ENCODE peak calls at places on chromosome 14, in nine cellular contexts. One of them, this sample, is unnamed.

GRCh38 chr14:27184371-27184901 is 586.6 kb upstream of the NOVA1 start:
- DNase-seq in stimulated activated naive CD8-positive, alpha-beta T cell treated with anti-CD3 and anti-CD28 coated beads, Interleukin-15, Interleukin-2, amounts not matched to agents 100 U/mL and 50 U/mL, for 24 hours: no peak
- DNase-seq in astrocyte of the spinal cord: peak
- DNase-seq in NCI-H82: no peak
- DNase-seq in nephron progenitor cell: no peak
- DNase-seq in lung microvascular endothelial cell: no peak
- DNase-seq in ureter: no peak
- DNase-seq in activated T-cell treated with anti-CD3 and anti-CD28 coated beads, Interleukin-2, amount 50 U/mL, for 24 hours: no peak
- DNase-seq in activated CD4-positive, CD25-positive, alpha-beta regulatory T cell treated with anti-CD3 and anti-CD28 coated beads, Interleukin-2, amount 50 U/mL, for 16 hours: no peak
- DNase-seq in this sample: no peak

GRCh38 chr14:84857571-84857970 is 672.4 kb upstream of the FLRT2 start:
- DNase-seq in NCI-H82: no peak
- DNase-seq in ureter: no peak
- DNase-seq in activated CD4-positive, CD25-positive, alpha-beta regulatory T cell treated with anti-CD3 and anti-CD28 coated beads, Interleukin-2, amount 50 U/mL, for 16 hours: no peak
- DNase-seq in activated T-cell treated with anti-CD3 and anti-CD28 coated beads, Interleukin-2, amount 50 U/mL, for 24 hours: no peak
- DNase-seq in nephron progenitor cell: no peak
- DNase-seq in stimulated activated naive CD8-positive, alpha-beta T cell treated with anti-CD3 and anti-CD28 coated beads, Interleukin-15, Interleukin-2, amounts not matched to agents 100 U/mL and 50 U/mL, for 24 hours: no peak
- DNase-seq in lung microvascular endothelial cell: no peak
- DNase-seq in astrocyte of the spinal cord: no peak
- DNase-seq in this sample: no peak

GRCh38 chr14:80456200-80456599 is 244.9 kb upstream of the DIO2 start:
- DNase-seq in astrocyte of the spinal cord: peak
- DNase-seq in ureter: no peak
- DNase-seq in nephron progenitor cell: no peak
- DNase-seq in activated T-cell treated with anti-CD3 and anti-CD28 coated beads, Interleukin-2, amount 50 U/mL, for 24 hours: no peak
- DNase-seq in NCI-H82: no peak
- DNase-seq in stimulated activated naive CD8-positive, alpha-beta T cell treated with anti-CD3 and anti-CD28 coated beads, Interleukin-15, Interleukin-2, amounts not matched to agents 100 U/mL and 50 U/mL, for 24 hours: no peak
- DNase-seq in lung microvascular endothelial cell: no peak
- DNase-seq in activated CD4-positive, CD25-positive, alpha-beta regulatory T cell treated with anti-CD3 and anti-CD28 coated beads, Interleukin-2, amount 50 U/mL, for 16 hours: no peak
- DNase-seq in this sample: no peak

GRCh38 chr14:53167602-53168328 is 14.6 kb upstream of the DDHD1 start:
- DNase-seq in nephron progenitor cell: no peak
- DNase-seq in stimulated activated naive CD8-positive, alpha-beta T cell treated with anti-CD3 and anti-CD28 coated beads, Interleukin-15, Interleukin-2, amounts not matched to agents 100 U/mL and 50 U/mL, for 24 hours: no peak
- DNase-seq in astrocyte of the spinal cord: no peak
- DNase-seq in NCI-H82: no peak
- DNase-seq in activated T-cell treated with anti-CD3 and anti-CD28 coated beads, Interleukin-2, amount 50 U/mL, for 24 hours: no peak
- DNase-seq in activated CD4-positive, CD25-positive, alpha-beta regulatory T cell treated with anti-CD3 and anti-CD28 coated beads, Interleukin-2, amount 50 U/mL, for 16 hours: no peak
- DNase-seq in lung microvascular endothelial cell: no peak
- DNase-seq in ureter: no peak
- DNase-seq in this sample: no peak

GRCh38 chr14:104049576-104050240 is 35.8 kb upstream of the ASPG start:
- DNase-seq in nephron progenitor cell: no peak
- DNase-seq in ureter: no peak
- DNase-seq in activated CD4-positive, CD25-positive, alpha-beta regulatory T cell treated with anti-CD3 and anti-CD28 coated beads, Interleukin-2, amount 50 U/mL, for 16 hours: no peak
- DNase-seq in lung microvascular endothelial cell: no peak
- DNase-seq in NCI-H82: no peak
- DNase-seq in stimulated activated naive CD8-positive, alpha-beta T cell treated with anti-CD3 and anti-CD28 coated beads, Interleukin-15, Interleukin-2, amounts not matched to agents 100 U/mL and 50 U/mL, for 24 hours: no peak
- DNase-seq in astrocyte of the spinal cord: no peak
- DNase-seq in activated T-cell treated with anti-CD3 and anti-CD28 coated beads, Interleukin-2, amount 50 U/mL, for 24 hours: no peak
- DNase-seq in this sample: no peak

GRCh38 chr14:98608071-98609060 is 663.6 kb downstream of the BCL11B start:
- DNase-seq in NCI-H82: no peak
- DNase-seq in lung microvascular endothelial cell: no peak
- DNase-seq in activated CD4-positive, CD25-positive, alpha-beta regulatory T cell treated with anti-CD3 and anti-CD28 coated beads, Interleukin-2, amount 50 U/mL, for 16 hours: no peak
- DNase-seq in astrocyte of the spinal cord: no peak
- DNase-seq in ureter: no peak
- DNase-seq in nephron progenitor cell: no peak
- DNase-seq in stimulated activated naive CD8-positive, alpha-beta T cell treated with anti-CD3 and anti-CD28 coated beads, Interleukin-15, Interleukin-2, amounts not matched to agents 100 U/mL and 50 U/mL, for 24 hours: no peak
- DNase-seq in activated T-cell treated with anti-CD3 and anti-CD28 coated beads, Interleukin-2, amount 50 U/mL, for 24 hours: peak
- DNase-seq in this sample: no peak

GRCh38 chr14:69346710-69347109 is 51.4 kb downstream of the ERH start:
- DNase-seq in lung microvascular endothelial cell: peak
- DNase-seq in activated CD4-positive, CD25-positive, alpha-beta regulatory T cell treated with anti-CD3 and anti-CD28 coated beads, Interleukin-2, amount 50 U/mL, for 16 hours: no peak
- DNase-seq in NCI-H82: peak
- DNase-seq in stimulated activated naive CD8-positive, alpha-beta T cell treated with anti-CD3 and anti-CD28 coated beads, Interleukin-15, Interleukin-2, amounts not matched to agents 100 U/mL and 50 U/mL, for 24 hours: peak
- DNase-seq in astrocyte of the spinal cord: no peak
- DNase-seq in nephron progenitor cell: peak
- DNase-seq in ureter: no peak
- DNase-seq in activated T-cell treated with anti-CD3 and anti-CD28 coated beads, Interleukin-2, amount 50 U/mL, for 24 hours: no peak
- DNase-seq in this sample: peak

GRCh38 chr14:49770212-49770817 is 2.4 kb downstream of the KLHDC2 start:
- DNase-seq in stimulated activated naive CD8-positive, alpha-beta T cell treated with anti-CD3 and anti-CD28 coated beads, Interleukin-15, Interleukin-2, amounts not matched to agents 100 U/mL and 50 U/mL, for 24 hours: no peak
- DNase-seq in ureter: peak
- DNase-seq in activated CD4-positive, CD25-positive, alpha-beta regulatory T cell treated with anti-CD3 and anti-CD28 coated beads, Interleukin-2, amount 50 U/mL, for 16 hours: no peak
- DNase-seq in NCI-H82: peak
- DNase-seq in lung microvascular endothelial cell: no peak
- DNase-seq in astrocyte of the spinal cord: peak
- DNase-seq in activated T-cell treated with anti-CD3 and anti-CD28 coated beads, Interleukin-2, amount 50 U/mL, for 24 hours: no peak
- DNase-seq in nephron progenitor cell: no peak
- DNase-seq in this sample: no peak

GRCh38 chr14:95663226-95663797 is 22.9 kb upstream of the TCL1B start:
- DNase-seq in NCI-H82: no peak
- DNase-seq in astrocyte of the spinal cord: no peak
- DNase-seq in ureter: no peak
- DNase-seq in activated CD4-positive, CD25-positive, alpha-beta regulatory T cell treated with anti-CD3 and anti-CD28 coated beads, Interleukin-2, amount 50 U/mL, for 16 hours: no peak
- DNase-seq in activated T-cell treated with anti-CD3 and anti-CD28 coated beads, Interleukin-2, amount 50 U/mL, for 24 hours: no peak
- DNase-seq in stimulated activated naive CD8-positive, alpha-beta T cell treated with anti-CD3 and anti-CD28 coated beads, Interleukin-15, Interleukin-2, amounts not matched to agents 100 U/mL and 50 U/mL, for 24 hours: no peak
- DNase-seq in nephron progenitor cell: no peak
- DNase-seq in lung microvascular endothelial cell: no peak
- DNase-seq in this sample: no peak

GRCh38 chr14:30988509-30988908 is 36.9 kb upstream of the AP4S1 start:
- DNase-seq in astrocyte of the spinal cord: peak
- DNase-seq in activated T-cell treated with anti-CD3 and anti-CD28 coated beads, Interleukin-2, amount 50 U/mL, for 24 hours: no peak
- DNase-seq in lung microvascular endothelial cell: peak
- DNase-seq in NCI-H82: no peak
- DNase-seq in activated CD4-positive, CD25-positive, alpha-beta regulatory T cell treated with anti-CD3 and anti-CD28 coated beads, Interleukin-2, amount 50 U/mL, for 16 hours: no peak
- DNase-seq in stimulated activated naive CD8-positive, alpha-beta T cell treated with anti-CD3 and anti-CD28 coated beads, Interleukin-15, Interleukin-2, amounts not matched to agents 100 U/mL and 50 U/mL, for 24 hours: no peak
- DNase-seq in nephron progenitor cell: no peak
- DNase-seq in ureter: no peak
- DNase-seq in this sample: no peak

GRCh38 chr14:103696466-103697071 is 18.7 kb downstream of the XRCC3 start:
- DNase-seq in astrocyte of the spinal cord: peak
- DNase-seq in activated T-cell treated with anti-CD3 and anti-CD28 coated beads, Interleukin-2, amount 50 U/mL, for 24 hours: no peak
- DNase-seq in lung microvascular endothelial cell: peak
- DNase-seq in NCI-H82: no peak
- DNase-seq in nephron progenitor cell: peak
- DNase-seq in ureter: no peak
- DNase-seq in activated CD4-positive, CD25-positive, alpha-beta regulatory T cell treated with anti-CD3 and anti-CD28 coated beads, Interleukin-2, amount 50 U/mL, for 16 hours: no peak
- DNase-seq in stimulated activated naive CD8-positive, alpha-beta T cell treated with anti-CD3 and anti-CD28 coated beads, Interleukin-15, Interleukin-2, amounts not matched to agents 100 U/mL and 50 U/mL, for 24 hours: no peak
- DNase-seq in this sample: no peak

GRCh38 chr14:77023001-77023996 is 5.2 kb downstream of the IRF2BPL start:
- DNase-seq in astrocyte of the spinal cord: peak
- DNase-seq in activated T-cell treated with anti-CD3 and anti-CD28 coated beads, Interleukin-2, amount 50 U/mL, for 24 hours: peak
- DNase-seq in activated CD4-positive, CD25-positive, alpha-beta regulatory T cell treated with anti-CD3 and anti-CD28 coated beads, Interleukin-2, amount 50 U/mL, for 16 hours: no peak
- DNase-seq in ureter: no peak
- DNase-seq in nephron progenitor cell: no peak
- DNase-seq in stimulated activated naive CD8-positive, alpha-beta T cell treated with anti-CD3 and anti-CD28 coated beads, Interleukin-15, Interleukin-2, amounts not matched to agents 100 U/mL and 50 U/mL, for 24 hours: peak
- DNase-seq in lung microvascular endothelial cell: peak
- DNase-seq in NCI-H82: peak
- DNase-seq in this sample: peak

GRCh38 chr14:106506901-106507305 is 980.5 kb downstream of the TMEM121 start:
- DNase-seq in stimulated activated naive CD8-positive, alpha-beta T cell treated with anti-CD3 and anti-CD28 coated beads, Interleukin-15, Interleukin-2, amounts not matched to agents 100 U/mL and 50 U/mL, for 24 hours: peak
- DNase-seq in NCI-H82: no peak
- DNase-seq in ureter: no peak
- DNase-seq in activated CD4-positive, CD25-positive, alpha-beta regulatory T cell treated with anti-CD3 and anti-CD28 coated beads, Interleukin-2, amount 50 U/mL, for 16 hours: no peak
- DNase-seq in nephron progenitor cell: no peak
- DNase-seq in activated T-cell treated with anti-CD3 and anti-CD28 coated beads, Interleukin-2, amount 50 U/mL, for 24 hours: peak
- DNase-seq in astrocyte of the spinal cord: no peak
- DNase-seq in lung microvascular endothelial cell: no peak
- DNase-seq in this sample: no peak

GRCh38 chr14:101087614-101088394 is 184.3 kb upstream of the RTL1 start:
- DNase-seq in nephron progenitor cell: no peak
- DNase-seq in ureter: no peak
- DNase-seq in stimulated activated naive CD8-positive, alpha-beta T cell treated with anti-CD3 and anti-CD28 coated beads, Interleukin-15, Interleukin-2, amounts not matched to agents 100 U/mL and 50 U/mL, for 24 hours: no peak
- DNase-seq in lung microvascular endothelial cell: no peak
- DNase-seq in activated CD4-positive, CD25-positive, alpha-beta regulatory T cell treated with anti-CD3 and anti-CD28 coated beads, Interleukin-2, amount 50 U/mL, for 16 hours: no peak
- DNase-seq in astrocyte of the spinal cord: peak
- DNase-seq in activated T-cell treated with anti-CD3 and anti-CD28 coated beads, Interleukin-2, amount 50 U/mL, for 24 hours: peak
- DNase-seq in NCI-H82: no peak
- DNase-seq in this sample: peak

GRCh38 chr14:93940437-93940836 is 13.3 kb downstream of the FAM181A start:
- DNase-seq in astrocyte of the spinal cord: no peak
- DNase-seq in activated CD4-positive, CD25-positive, alpha-beta regulatory T cell treated with anti-CD3 and anti-CD28 coated beads, Interleukin-2, amount 50 U/mL, for 16 hours: no peak
- DNase-seq in ureter: no peak
- DNase-seq in NCI-H82: peak
- DNase-seq in nephron progenitor cell: no peak
- DNase-seq in lung microvascular endothelial cell: no peak
- DNase-seq in stimulated activated naive CD8-positive, alpha-beta T cell treated with anti-CD3 and anti-CD28 coated beads, Interleukin-15, Interleukin-2, amounts not matched to agents 100 U/mL and 50 U/mL, for 24 hours: no peak
- DNase-seq in activated T-cell treated with anti-CD3 and anti-CD28 coated beads, Interleukin-2, amount 50 U/mL, for 24 hours: no peak
- DNase-seq in this sample: no peak

GRCh38 chr14:28678887-28679286 is 87.7 kb upstream of the FOXG1 start:
- DNase-seq in lung microvascular endothelial cell: no peak
- DNase-seq in ureter: no peak
- DNase-seq in stimulated activated naive CD8-positive, alpha-beta T cell treated with anti-CD3 and anti-CD28 coated beads, Interleukin-15, Interleukin-2, amounts not matched to agents 100 U/mL and 50 U/mL, for 24 hours: no peak
- DNase-seq in NCI-H82: no peak
- DNase-seq in astrocyte of the spinal cord: no peak
- DNase-seq in activated CD4-positive, CD25-positive, alpha-beta regulatory T cell treated with anti-CD3 and anti-CD28 coated beads, Interleukin-2, amount 50 U/mL, for 16 hours: no peak
- DNase-seq in nephron progenitor cell: no peak
- DNase-seq in activated T-cell treated with anti-CD3 and anti-CD28 coated beads, Interleukin-2, amount 50 U/mL, for 24 hours: no peak
- DNase-seq in this sample: no peak

GRCh38 chr14:21299562-21300130 is 19.8 kb downstream of the RPGRIP1 start:
- DNase-seq in stimulated activated naive CD8-positive, alpha-beta T cell treated with anti-CD3 and anti-CD28 coated beads, Interleukin-15, Interleukin-2, amounts not matched to agents 100 U/mL and 50 U/mL, for 24 hours: no peak
- DNase-seq in nephron progenitor cell: no peak
- DNase-seq in activated T-cell treated with anti-CD3 and anti-CD28 coated beads, Interleukin-2, amount 50 U/mL, for 24 hours: no peak
- DNase-seq in lung microvascular endothelial cell: no peak
- DNase-seq in NCI-H82: no peak
- DNase-seq in astrocyte of the spinal cord: no peak
- DNase-seq in ureter: no peak
- DNase-seq in activated CD4-positive, CD25-positive, alpha-beta regulatory T cell treated with anti-CD3 and anti-CD28 coated beads, Interleukin-2, amount 50 U/mL, for 16 hours: no peak
- DNase-seq in this sample: no peak

GRCh38 chr14:76546426-76547221 is 170.7 kb downstream of the ESRRB start:
- DNase-seq in astrocyte of the spinal cord: no peak
- DNase-seq in NCI-H82: peak
- DNase-seq in activated CD4-positive, CD25-positive, alpha-beta regulatory T cell treated with anti-CD3 and anti-CD28 coated beads, Interleukin-2, amount 50 U/mL, for 16 hours: no peak
- DNase-seq in nephron progenitor cell: peak
- DNase-seq in lung microvascular endothelial cell: peak
- DNase-seq in ureter: no peak
- DNase-seq in activated T-cell treated with anti-CD3 and anti-CD28 coated beads, Interleukin-2, amount 50 U/mL, for 24 hours: no peak
- DNase-seq in stimulated activated naive CD8-positive, alpha-beta T cell treated with anti-CD3 and anti-CD28 coated beads, Interleukin-15, Interleukin-2, amounts not matched to agents 100 U/mL and 50 U/mL, for 24 hours: peak
- DNase-seq in this sample: peak

GRCh38 chr14:81767266-81767987 is 233.8 kb upstream of the SEL1L start:
- DNase-seq in astrocyte of the spinal cord: no peak
- DNase-seq in activated T-cell treated with anti-CD3 and anti-CD28 coated beads, Interleukin-2, amount 50 U/mL, for 24 hours: no peak
- DNase-seq in stimulated activated naive CD8-positive, alpha-beta T cell treated with anti-CD3 and anti-CD28 coated beads, Interleukin-15, Interleukin-2, amounts not matched to agents 100 U/mL and 50 U/mL, for 24 hours: no peak
- DNase-seq in nephron progenitor cell: no peak
- DNase-seq in ureter: no peak
- DNase-seq in lung microvascular endothelial cell: no peak
- DNase-seq in NCI-H82: no peak
- DNase-seq in activated CD4-positive, CD25-positive, alpha-beta regulatory T cell treated with anti-CD3 and anti-CD28 coated beads, Interleukin-2, amount 50 U/mL, for 16 hours: no peak
- DNase-seq in this sample: no peak

GRCh38 chr14:63904724-63905123 is 51.9 kb downstream of the SYNE2 start:
- DNase-seq in ureter: no peak
- DNase-seq in activated CD4-positive, CD25-positive, alpha-beta regulatory T cell treated with anti-CD3 and anti-CD28 coated beads, Interleukin-2, amount 50 U/mL, for 16 hours: no peak
- DNase-seq in NCI-H82: no peak
- DNase-seq in nephron progenitor cell: no peak
- DNase-seq in stimulated activated naive CD8-positive, alpha-beta T cell treated with anti-CD3 and anti-CD28 coated beads, Interleukin-15, Interleukin-2, amounts not matched to agents 100 U/mL and 50 U/mL, for 24 hours: no peak
- DNase-seq in lung microvascular endothelial cell: no peak
- DNase-seq in activated T-cell treated with anti-CD3 and anti-CD28 coated beads, Interleukin-2, amount 50 U/mL, for 24 hours: no peak
- DNase-seq in astrocyte of the spinal cord: no peak
- DNase-seq in this sample: no peak

GRCh38 chr14:90295870-90296516 is 35.7 kb downstream of the NRDE2 start:
- DNase-seq in astrocyte of the spinal cord: no peak
- DNase-seq in activated CD4-positive, CD25-positive, alpha-beta regulatory T cell treated with anti-CD3 and anti-CD28 coated beads, Interleukin-2, amount 50 U/mL, for 16 hours: no peak
- DNase-seq in lung microvascular endothelial cell: no peak
- DNase-seq in nephron progenitor cell: no peak
- DNase-seq in activated T-cell treated with anti-CD3 and anti-CD28 coated beads, Interleukin-2, amount 50 U/mL, for 24 hours: no peak
- DNase-seq in stimulated activated naive CD8-positive, alpha-beta T cell treated with anti-CD3 and anti-CD28 coated beads, Interleukin-15, Interleukin-2, amounts not matched to agents 100 U/mL and 50 U/mL, for 24 hours: no peak
- DNase-seq in ureter: no peak
- DNase-seq in NCI-H82: no peak
- DNase-seq in this sample: no peak

GRCh38 chr14:99820702-99821331 is 27.6 kb downstream of the EML1 start:
- DNase-seq in activated T-cell treated with anti-CD3 and anti-CD28 coated beads, Interleukin-2, amount 50 U/mL, for 24 hours: no peak
- DNase-seq in ureter: no peak
- DNase-seq in lung microvascular endothelial cell: no peak
- DNase-seq in NCI-H82: no peak
- DNase-seq in astrocyte of the spinal cord: no peak
- DNase-seq in activated CD4-positive, CD25-positive, alpha-beta regulatory T cell treated with anti-CD3 and anti-CD28 coated beads, Interleukin-2, amount 50 U/mL, for 16 hours: no peak
- DNase-seq in stimulated activated naive CD8-positive, alpha-beta T cell treated with anti-CD3 and anti-CD28 coated beads, Interleukin-15, Interleukin-2, amounts not matched to agents 100 U/mL and 50 U/mL, for 24 hours: no peak
- DNase-seq in nephron progenitor cell: no peak
- DNase-seq in this sample: no peak

GRCh38 chr14:28759056-28759657 is 7.4 kb upstream of the FOXG1 start:
- DNase-seq in ureter: no peak
- DNase-seq in activated T-cell treated with anti-CD3 and anti-CD28 coated beads, Interleukin-2, amount 50 U/mL, for 24 hours: no peak
- DNase-seq in lung microvascular endothelial cell: no peak
- DNase-seq in astrocyte of the spinal cord: peak
- DNase-seq in nephron progenitor cell: no peak
- DNase-seq in activated CD4-positive, CD25-positive, alpha-beta regulatory T cell treated with anti-CD3 and anti-CD28 coated beads, Interleukin-2, amount 50 U/mL, for 16 hours: no peak
- DNase-seq in stimulated activated naive CD8-positive, alpha-beta T cell treated with anti-CD3 and anti-CD28 coated beads, Interleukin-15, Interleukin-2, amounts not matched to agents 100 U/mL and 50 U/mL, for 24 hours: no peak
- DNase-seq in NCI-H82: no peak
- DNase-seq in this sample: peak

GRCh38 chr14:72737560-72737943 is 156.3 kb downstream of the DPF3 start:
- DNase-seq in activated CD4-positive, CD25-positive, alpha-beta regulatory T cell treated with anti-CD3 and anti-CD28 coated beads, Interleukin-2, amount 50 U/mL, for 16 hours: no peak
- DNase-seq in NCI-H82: peak
- DNase-seq in ureter: no peak
- DNase-seq in lung microvascular endothelial cell: no peak
- DNase-seq in activated T-cell treated with anti-CD3 and anti-CD28 coated beads, Interleukin-2, amount 50 U/mL, for 24 hours: no peak
- DNase-seq in astrocyte of the spinal cord: no peak
- DNase-seq in stimulated activated naive CD8-positive, alpha-beta T cell treated with anti-CD3 and anti-CD28 coated beads, Interleukin-15, Interleukin-2, amounts not matched to agents 100 U/mL and 50 U/mL, for 24 hours: no peak
- DNase-seq in nephron progenitor cell: no peak
- DNase-seq in this sample: no peak

GRCh38 chr14:101055106-101055662 is 151.7 kb upstream of the RTL1 start:
- DNase-seq in activated CD4-positive, CD25-positive, alpha-beta regulatory T cell treated with anti-CD3 and anti-CD28 coated beads, Interleukin-2, amount 50 U/mL, for 16 hours: no peak
- DNase-seq in NCI-H82: no peak
- DNase-seq in ureter: no peak
- DNase-seq in astrocyte of the spinal cord: no peak
- DNase-seq in nephron progenitor cell: no peak
- DNase-seq in lung microvascular endothelial cell: no peak
- DNase-seq in activated T-cell treated with anti-CD3 and anti-CD28 coated beads, Interleukin-2, amount 50 U/mL, for 24 hours: no peak
- DNase-seq in stimulated activated naive CD8-positive, alpha-beta T cell treated with anti-CD3 and anti-CD28 coated beads, Interleukin-15, Interleukin-2, amounts not matched to agents 100 U/mL and 50 U/mL, for 24 hours: no peak
- DNase-seq in this sample: no peak

GRCh38 chr14:55066223-55066622 is 14.8 kb downstream of the MAPK1IP1L start:
- DNase-seq in NCI-H82: no peak
- DNase-seq in ureter: no peak
- DNase-seq in astrocyte of the spinal cord: no peak
- DNase-seq in nephron progenitor cell: no peak
- DNase-seq in stimulated activated naive CD8-positive, alpha-beta T cell treated with anti-CD3 and anti-CD28 coated beads, Interleukin-15, Interleukin-2, amounts not matched to agents 100 U/mL and 50 U/mL, for 24 hours: no peak
- DNase-seq in activated CD4-positive, CD25-positive, alpha-beta regulatory T cell treated with anti-CD3 and anti-CD28 coated beads, Interleukin-2, amount 50 U/mL, for 16 hours: no peak
- DNase-seq in activated T-cell treated with anti-CD3 and anti-CD28 coated beads, Interleukin-2, amount 50 U/mL, for 24 hours: no peak
- DNase-seq in lung microvascular endothelial cell: no peak
- DNase-seq in this sample: no peak

GRCh38 chr14:61525293-61526011 is 169.9 kb upstream of the HIF1A start:
- DNase-seq in lung microvascular endothelial cell: peak
- DNase-seq in astrocyte of the spinal cord: peak
- DNase-seq in activated CD4-positive, CD25-positive, alpha-beta regulatory T cell treated with anti-CD3 and anti-CD28 coated beads, Interleukin-2, amount 50 U/mL, for 16 hours: no peak
- DNase-seq in nephron progenitor cell: no peak
- DNase-seq in stimulated activated naive CD8-positive, alpha-beta T cell treated with anti-CD3 and anti-CD28 coated beads, Interleukin-15, Interleukin-2, amounts not matched to agents 100 U/mL and 50 U/mL, for 24 hours: peak
- DNase-seq in activated T-cell treated with anti-CD3 and anti-CD28 coated beads, Interleukin-2, amount 50 U/mL, for 24 hours: peak
- DNase-seq in NCI-H82: no peak
- DNase-seq in ureter: peak
- DNase-seq in this sample: no peak